ENCODE peak calls at places on chromosomes 2 and 18, in six cellular contexts. C is endothelial cell of umbilical vein, P is neural progenitor cell, Q is A549, A is MM.1S, K is hepatocyte. U is an unnamed sample.

GRCh38 chr2:71691747-71692455 is 238.5 kb downstream of the DYSF start:
- DNase-seq in A (no peak), Q (no peak), C (no peak), P (peak), K (no peak), U (no peak)

GRCh38 chr2:71578665-71579371 is 125.5 kb downstream of the DYSF start:
- DNase-seq in P (no peak), C (no peak), A (no peak), K (no peak), Q (no peak), U (no peak)

GRCh38 chr2:74502147-74502719 is 2.8 kb upstream of the LBX2 start:
- DNase-seq in A (no peak), P (peak), K (peak), C (no peak), Q (no peak), U (no peak)

GRCh38 chr2:236169151-236169721 is 1.1 kb upstream of the GBX2 start:
- DNase-seq in Q (no peak), P (peak), K (no peak), C (peak), A (no peak), U (no peak)

GRCh38 chr2:158714420-158714819 is 80.7 kb upstream of the DAPL1 start:
- DNase-seq in C (no peak), A (no peak), P (no peak), Q (no peak), K (no peak), U (no peak)

GRCh38 chr2:236317938-236318396 is 53.8 kb upstream of the ASB18 start:
- DNase-seq in A (no peak), P (no peak), Q (no peak), C (no peak), K (no peak), U (no peak)

GRCh38 chr2:54336136-54336976 is 80.3 kb upstream of the TSPYL6 start:
- DNase-seq in Q (no peak), C (no peak), P (no peak), A (no peak), K (no peak), U (peak)

GRCh38 chr2:46887028-46887885 is 28.3 kb downstream of the MCFD2 start:
- DNase-seq in Q (no peak), K (no peak), A (no peak), C (no peak), P (no peak), U (peak)

GRCh38 chr2:54176577-54176976 is 61.2 kb downstream of the ACYP2 start:
- DNase-seq in C (peak), P (no peak), A (no peak), Q (peak), K (peak), U (peak)

GRCh38 chr2:167776359-167776758 is 471.0 kb downstream of the STK39 start:
- DNase-seq in C (no peak), P (no peak), A (no peak), Q (no peak), K (no peak), U (no peak)
- H3K4me2 ChIP-seq in C (no peak), P (no peak), A (no peak), Q (no peak), K (no peak), U (no peak)

DNA sequence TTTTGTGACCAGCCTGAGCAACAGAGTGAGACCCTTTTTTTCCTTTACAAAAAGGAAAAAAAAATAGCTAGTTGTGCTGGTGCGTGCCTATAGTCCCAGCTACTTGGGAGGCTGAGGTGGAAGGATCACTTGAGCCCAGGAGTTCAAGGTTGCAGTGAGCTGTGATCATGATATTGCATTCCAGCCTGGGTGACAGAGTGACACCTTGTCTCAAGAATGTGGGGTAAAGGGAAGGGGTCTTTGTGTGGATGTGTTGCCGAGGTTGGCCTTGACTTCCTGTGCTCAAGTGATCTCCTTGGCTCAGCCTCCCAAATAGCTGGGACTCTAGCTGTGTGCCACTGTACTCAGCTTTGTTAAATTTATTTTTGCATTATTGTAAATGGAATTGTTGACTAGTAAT is 120.6 kb downstream of the ZNF407 start:
- DNase-seq in C (no peak), Q (no peak), K (no peak), A (no peak), P (no peak), U (no peak)
- H3K4me2 ChIP-seq in C (no peak), Q (no peak), K (no peak), A (no peak), P (no peak), U (no peak)

GRCh38 chr2:173943738-173944137 is 21.4 kb downstream of the SP3 start:
- DNase-seq in A (no peak), Q (no peak), K (no peak), P (no peak), C (no peak), U (no peak)

GRCh38 chr2:173938700-173939384 is 26.3 kb downstream of the SP3 start:
- DNase-seq in C (no peak), K (no peak), Q (no peak), A (no peak), P (no peak), U (no peak)

GRCh38 chr2:173943139-173943538 is 22.0 kb downstream of the SP3 start:
- DNase-seq in C (no peak), P (no peak), K (no peak), Q (no peak), A (no peak), U (peak)

GRCh38 chr2:173941567-173941966 is 23.6 kb downstream of the SP3 start:
- DNase-seq in Q (no peak), P (no peak), A (no peak), C (no peak), K (no peak), U (no peak)

GRCh38 chr2:173940208-173941020 is 24.8 kb downstream of the SP3 start:
- DNase-seq in A (no peak), P (no peak), C (no peak), K (no peak), Q (no peak), U (no peak)
- H3K4me2 ChIP-seq in A (no peak), P (no peak), C (no peak), K (no peak), Q (peak), U (peak)

GRCh38 chr18:77000527-77000926 is 132.1 kb downstream of the MBP start:
- DNase-seq in K (peak), Q (peak), A (peak), C (peak), P (peak), U (peak)
- H3K4me2 ChIP-seq in K (peak), Q (peak), A (peak), C (no peak), P (no peak), U (peak)

GRCh38 chr2:241356871-241357260 is 781 bp downstream of the FARP2 start:
- DNase-seq in Q (no peak), P (no peak), C (no peak), A (no peak), K (no peak), U (no peak)

GRCh38 chr2:241359481-241360045 is 3.5 kb downstream of the FARP2 start:
- DNase-seq in P (no peak), A (no peak), Q (no peak), K (peak), C (no peak), U (no peak)

GRCh38 chr2:241355983-241356870 is at the start of gene FARP2:
- DNase-seq in A (peak), Q (peak), P (peak), C (peak), K (peak), U (peak)

GRCh38 chr2:241357531-241357930 is 1.4 kb downstream of the FARP2 start:
- DNase-seq in P (no peak), C (no peak), K (no peak), Q (no peak), A (peak), U (no peak)

GRCh38 chr2:241358470-241358869 is 2.4 kb downstream of the FARP2 start:
- DNase-seq in P (no peak), A (peak), C (peak), Q (no peak), K (no peak), U (peak)
- H3K4me2 ChIP-seq in P (no peak), A (peak), C (peak), Q (peak), K (peak), U (no peak)

GRCh38 chr2:65299246-65299645 is 71.6 kb downstream of the ACTR2 start:
- DNase-seq in C (no peak), A (no peak), P (no peak), K (no peak), Q (no peak), U (peak)
- H3K4me2 ChIP-seq in C (no peak), A (no peak), P (no peak), K (no peak), Q (peak), U (peak)

GRCh38 chr2:73341039-73341438 is 44.6 kb upstream of the ALMS1 start:
- DNase-seq in P (no peak), Q (no peak), A (no peak), C (no peak), K (no peak), U (no peak)

GRCh38 chr2:73334045-73334444 is 40.7 kb upstream of the EGR4 start:
- DNase-seq in C (no peak), K (no peak), Q (no peak), A (no peak), P (no peak), U (no peak)

GRCh38 chr2:73334620-73335019 is 41.3 kb upstream of the EGR4 start:
- DNase-seq in C (no peak), A (no peak), K (no peak), P (no peak), Q (no peak), U (no peak)

GRCh38 chr2:73339171-73339678 is 45.9 kb upstream of the EGR4 start:
- DNase-seq in A (no peak), C (no peak), P (no peak), K (no peak), Q (no peak), U (no peak)

DNA sequence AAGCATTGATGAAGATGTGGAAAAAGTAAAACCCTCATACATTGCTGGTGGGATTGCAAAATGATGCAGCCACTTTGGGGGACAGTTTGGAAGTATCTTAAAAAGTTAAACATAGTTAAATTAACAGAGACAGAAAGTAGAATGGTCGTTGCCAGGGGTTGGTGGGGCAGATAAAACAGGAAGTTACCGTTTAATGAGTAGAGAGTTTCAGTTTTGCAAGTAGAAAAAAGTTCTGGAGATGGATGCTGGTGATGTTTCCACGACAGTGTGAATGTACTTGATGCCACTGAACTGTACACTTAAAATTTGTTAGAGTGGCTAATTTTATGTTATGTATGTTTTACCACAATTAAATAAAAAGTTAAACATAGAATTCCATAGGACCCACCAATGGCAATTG is 44.5 kb upstream of the EGR4 start:
- DNase-seq in C (no peak), A (peak), Q (no peak), K (no peak), P (no peak), U (no peak)
- H3K4me2 ChIP-seq in C (no peak), A (peak), Q (no peak), K (no peak), P (no peak), U (no peak)

GRCh38 chr2:216408426-216409315 is 3.6 kb upstream of the SMARCAL1 start:
- DNase-seq in K (no peak), C (no peak), P (peak), Q (no peak), A (no peak), U (no peak)
- H3K4me2 ChIP-seq in K (no peak), C (no peak), P (no peak), Q (no peak), A (no peak), U (no peak)

GRCh38 chr2:151071906-151072305 is 189.8 kb downstream of the RBM43 start:
- DNase-seq in P (no peak), Q (no peak), K (no peak), A (no peak), C (no peak), U (no peak)
- H3K4me2 ChIP-seq in P (no peak), Q (no peak), K (no peak), A (no peak), C (no peak), U (no peak)

U was measured in astrocyte.